ENCODE peak calls at places on chromosome 17, in ten cellular contexts. One of them, this sample, is unnamed.

GRCh38 chr17:67400193-67400592 is 23.1 kb downstream of the PITPNC1 start:
- DNase-seq in left ventricle myocardium inferior: no peak
- DNase-seq in GM23248: no peak
- DNase-seq in keratinocyte: no peak
- DNase-seq in psoas muscle: no peak
- DNase-seq in colonic mucosa: no peak
- DNase-seq in iPS DF 6.9: no peak
- DNase-seq in adrenal gland: peak; percentile 10
- DNase-seq in CD4-positive, CD25-positive, alpha-beta regulatory T cell: no peak
- DNase-seq in transverse colon: no peak
- DNase-seq in this sample: no peak

GRCh38 chr17:78144146-78144719 is 2.0 kb upstream of the C17orf99 start:
- DNase-seq in iPS DF 6.9: no peak
- DNase-seq in left ventricle myocardium inferior: peak; percentile 92
- DNase-seq in adrenal gland: peak; percentile 94
- DNase-seq in psoas muscle: peak; percentile 78
- DNase-seq in colonic mucosa: peak; percentile 90
- DNase-seq in keratinocyte: no peak
- DNase-seq in GM23248: peak; percentile 41
- DNase-seq in CD4-positive, CD25-positive, alpha-beta regulatory T cell: no peak
- DNase-seq in transverse colon: peak; percentile 87
- DNase-seq in this sample: no peak

GRCh38 chr17:63033142-63033541 is 67.1 kb downstream of the TANC2 start:
- DNase-seq in adrenal gland: no peak
- DNase-seq in psoas muscle: no peak
- DNase-seq in transverse colon: no peak
- DNase-seq in keratinocyte: no peak
- DNase-seq in CD4-positive, CD25-positive, alpha-beta regulatory T cell: no peak
- DNase-seq in left ventricle myocardium inferior: no peak
- DNase-seq in iPS DF 6.9: no peak
- DNase-seq in GM23248: no peak
- DNase-seq in colonic mucosa: no peak
- DNase-seq in this sample: no peak

GRCh38 chr17:31857920-31858646 is 961 bp downstream of the COPRS start:
- DNase-seq in left ventricle myocardium inferior: no peak
- DNase-seq in transverse colon: no peak
- DNase-seq in iPS DF 6.9: no peak
- DNase-seq in psoas muscle: no peak
- DNase-seq in adrenal gland: no peak
- DNase-seq in GM23248: peak; percentile 68
- DNase-seq in colonic mucosa: no peak
- DNase-seq in keratinocyte: no peak
- DNase-seq in CD4-positive, CD25-positive, alpha-beta regulatory T cell: no peak
- DNase-seq in this sample: no peak

GRCh38 chr17:33854596-33854995 is 400.5 kb upstream of the CCL2 start:
- DNase-seq in adrenal gland: no peak
- DNase-seq in psoas muscle: no peak
- DNase-seq in left ventricle myocardium inferior: no peak
- DNase-seq in keratinocyte: no peak
- DNase-seq in CD4-positive, CD25-positive, alpha-beta regulatory T cell: no peak
- DNase-seq in transverse colon: no peak
- DNase-seq in colonic mucosa: no peak
- DNase-seq in GM23248: peak; percentile 6
- DNase-seq in iPS DF 6.9: no peak
- DNase-seq in this sample: no peak

GRCh38 chr17:50263293-50264262 is 10.7 kb upstream of the TMEM92 start:
- DNase-seq in adrenal gland: no peak
- DNase-seq in psoas muscle: no peak
- DNase-seq in iPS DF 6.9: no peak
- DNase-seq in CD4-positive, CD25-positive, alpha-beta regulatory T cell: no peak
- DNase-seq in colonic mucosa: no peak
- DNase-seq in GM23248: no peak
- DNase-seq in transverse colon: no peak
- DNase-seq in keratinocyte: no peak
- DNase-seq in left ventricle myocardium inferior: no peak
- DNase-seq in this sample: no peak

GRCh38 chr17:39706383-39706782 is 6.5 kb downstream of the ERBB2 start:
- DNase-seq in iPS DF 6.9: no peak
- DNase-seq in left ventricle myocardium inferior: no peak
- DNase-seq in GM23248: no peak
- DNase-seq in colonic mucosa: no peak
- DNase-seq in CD4-positive, CD25-positive, alpha-beta regulatory T cell: no peak
- DNase-seq in keratinocyte: no peak
- DNase-seq in adrenal gland: no peak
- DNase-seq in transverse colon: no peak
- DNase-seq in psoas muscle: no peak
- DNase-seq in this sample: no peak

GRCh38 chr17:13365331-13365730 is 236.4 kb downstream of the HS3ST3A1 start:
- DNase-seq in CD4-positive, CD25-positive, alpha-beta regulatory T cell: no peak
- DNase-seq in iPS DF 6.9: no peak
- DNase-seq in keratinocyte: no peak
- DNase-seq in left ventricle myocardium inferior: no peak
- DNase-seq in transverse colon: no peak
- DNase-seq in adrenal gland: no peak
- DNase-seq in psoas muscle: no peak
- DNase-seq in GM23248: peak; percentile 64
- DNase-seq in colonic mucosa: no peak
- DNase-seq in this sample: no peak

GRCh38 chr17:29572691-29573557 is 4.4 kb downstream of the TP53I13 start:
- DNase-seq in transverse colon: peak; percentile 53
- DNase-seq in psoas muscle: peak; percentile 82
- DNase-seq in CD4-positive, CD25-positive, alpha-beta regulatory T cell: no peak
- DNase-seq in colonic mucosa: peak; percentile 47
- DNase-seq in left ventricle myocardium inferior: peak; percentile 73
- DNase-seq in keratinocyte: no peak
- DNase-seq in iPS DF 6.9: no peak
- DNase-seq in GM23248: peak; percentile 85
- DNase-seq in adrenal gland: peak; percentile 80
- DNase-seq in this sample: peak; percentile 71

GRCh38 chr17:31444026-31444425 is 52.6 kb downstream of the RAB11FIP4 start:
- DNase-seq in GM23248: peak; percentile 75
- DNase-seq in CD4-positive, CD25-positive, alpha-beta regulatory T cell: no peak
- DNase-seq in adrenal gland: no peak
- DNase-seq in transverse colon: no peak
- DNase-seq in iPS DF 6.9: no peak
- DNase-seq in psoas muscle: no peak
- DNase-seq in colonic mucosa: no peak
- DNase-seq in keratinocyte: no peak
- DNase-seq in left ventricle myocardium inferior: no peak
- DNase-seq in this sample: no peak

GRCh38 chr17:15893333-15894024 is 51.5 kb upstream of the ADORA2B start:
- DNase-seq in adrenal gland: no peak
- DNase-seq in CD4-positive, CD25-positive, alpha-beta regulatory T cell: no peak
- DNase-seq in colonic mucosa: no peak
- DNase-seq in psoas muscle: no peak
- DNase-seq in keratinocyte: no peak
- DNase-seq in left ventricle myocardium inferior: no peak
- DNase-seq in GM23248: peak; percentile 29
- DNase-seq in transverse colon: no peak
- DNase-seq in iPS DF 6.9: no peak
- DNase-seq in this sample: no peak

GRCh38 chr17:6035801-6036394 is 34.3 kb upstream of the WSCD1 start:
- DNase-seq in transverse colon: no peak
- DNase-seq in GM23248: no peak
- DNase-seq in psoas muscle: no peak
- DNase-seq in iPS DF 6.9: no peak
- DNase-seq in adrenal gland: no peak
- DNase-seq in colonic mucosa: no peak
- DNase-seq in CD4-positive, CD25-positive, alpha-beta regulatory T cell: no peak
- DNase-seq in keratinocyte: no peak
- DNase-seq in left ventricle myocardium inferior: no peak
- DNase-seq in this sample: no peak

GRCh38 chr17:35784895-35785294 is 10.5 kb downstream of the MMP28 start:
- DNase-seq in left ventricle myocardium inferior: no peak
- DNase-seq in GM23248: no peak
- DNase-seq in CD4-positive, CD25-positive, alpha-beta regulatory T cell: no peak
- DNase-seq in adrenal gland: no peak
- DNase-seq in psoas muscle: no peak
- DNase-seq in iPS DF 6.9: no peak
- DNase-seq in keratinocyte: peak; percentile 97
- DNase-seq in colonic mucosa: no peak
- DNase-seq in transverse colon: no peak
- DNase-seq in this sample: no peak

GRCh38 chr17:28916302-28916934 is 13.5 kb upstream of the DHRS13 start:
- DNase-seq in transverse colon: no peak
- DNase-seq in psoas muscle: no peak
- DNase-seq in adrenal gland: peak; percentile 80
- DNase-seq in colonic mucosa: peak; percentile 54
- DNase-seq in GM23248: peak; percentile 67
- DNase-seq in left ventricle myocardium inferior: no peak
- DNase-seq in CD4-positive, CD25-positive, alpha-beta regulatory T cell: peak; percentile 27
- DNase-seq in iPS DF 6.9: no peak
- DNase-seq in keratinocyte: no peak
- DNase-seq in this sample: no peak

GRCh38 chr17:2084129-2084765 is 29.3 kb downstream of the HIC1 start:
- DNase-seq in adrenal gland: peak; percentile 85
- DNase-seq in psoas muscle: peak; percentile 75
- DNase-seq in left ventricle myocardium inferior: peak; percentile 71
- DNase-seq in transverse colon: peak; percentile 77
- DNase-seq in colonic mucosa: peak; percentile 79
- DNase-seq in CD4-positive, CD25-positive, alpha-beta regulatory T cell: no peak
- DNase-seq in GM23248: peak; percentile 92
- DNase-seq in iPS DF 6.9: no peak
- DNase-seq in keratinocyte: no peak
- DNase-seq in this sample: no peak
- H3K4me1 ChIP-seq in adrenal gland: peaks cover 70% of the 10 kb centered on the region
- H3K4me1 ChIP-seq in psoas muscle: peaks cover 59% of the 10 kb centered on the region
- H3K4me1 ChIP-seq in left ventricle myocardium inferior: peaks cover 78% of the 10 kb centered on the region
- H3K4me1 ChIP-seq in transverse colon: peaks cover 54% of the 10 kb centered on the region
- H3K4me1 ChIP-seq in colonic mucosa: peaks cover 23% of the 10 kb centered on the region
- H3K4me1 ChIP-seq in CD4-positive, CD25-positive, alpha-beta regulatory T cell: peaks cover 16% of the 10 kb centered on the region
- H3K4me1 ChIP-seq in GM23248: peaks cover 61% of the 10 kb centered on the region
- H3K4me1 ChIP-seq in iPS DF 6.9: no peaks in the 10 kb centered on the region
- H3K4me1 ChIP-seq in keratinocyte: peaks cover 30% of the 10 kb centered on the region
- H3K4me1 ChIP-seq in this sample: peaks cover 23% of the 10 kb centered on the region

GRCh38 chr17:61457226-61457983 is 5.2 kb downstream of the TBX4 start:
- DNase-seq in keratinocyte: no peak
- DNase-seq in psoas muscle: no peak
- DNase-seq in transverse colon: no peak
- DNase-seq in CD4-positive, CD25-positive, alpha-beta regulatory T cell: no peak
- DNase-seq in iPS DF 6.9: no peak
- DNase-seq in left ventricle myocardium inferior: no peak
- DNase-seq in colonic mucosa: no peak
- DNase-seq in adrenal gland: peak; percentile 35
- DNase-seq in GM23248: peak; percentile 23
- DNase-seq in this sample: no peak

GRCh38 chr17:61454932-61455753 is 2.9 kb downstream of the TBX4 start:
- DNase-seq in CD4-positive, CD25-positive, alpha-beta regulatory T cell: no peak
- DNase-seq in transverse colon: no peak
- DNase-seq in psoas muscle: no peak
- DNase-seq in colonic mucosa: no peak
- DNase-seq in GM23248: no peak
- DNase-seq in adrenal gland: peak; percentile 25
- DNase-seq in keratinocyte: no peak
- DNase-seq in left ventricle myocardium inferior: no peak
- DNase-seq in iPS DF 6.9: no peak
- DNase-seq in this sample: no peak

GRCh38 chr17:61455754-61456681 is 3.8 kb downstream of the TBX4 start:
- DNase-seq in transverse colon: no peak
- DNase-seq in CD4-positive, CD25-positive, alpha-beta regulatory T cell: no peak
- DNase-seq in GM23248: no peak
- DNase-seq in iPS DF 6.9: no peak
- DNase-seq in psoas muscle: no peak
- DNase-seq in colonic mucosa: no peak
- DNase-seq in adrenal gland: peak; percentile 38
- DNase-seq in keratinocyte: no peak
- DNase-seq in left ventricle myocardium inferior: no peak
- DNase-seq in this sample: no peak

GRCh38 chr17:61458000-61458399 is 5.8 kb downstream of the TBX4 start:
- DNase-seq in CD4-positive, CD25-positive, alpha-beta regulatory T cell: no peak
- DNase-seq in keratinocyte: no peak
- DNase-seq in GM23248: no peak
- DNase-seq in iPS DF 6.9: no peak
- DNase-seq in transverse colon: no peak
- DNase-seq in psoas muscle: no peak
- DNase-seq in adrenal gland: peak; percentile 14
- DNase-seq in colonic mucosa: no peak
- DNase-seq in left ventricle myocardium inferior: no peak
- DNase-seq in this sample: no peak

GRCh38 chr17:61456688-61457225 is 4.5 kb downstream of the TBX4 start:
- DNase-seq in colonic mucosa: no peak
- DNase-seq in keratinocyte: no peak
- DNase-seq in GM23248: peak; percentile 36
- DNase-seq in iPS DF 6.9: no peak
- DNase-seq in left ventricle myocardium inferior: no peak
- DNase-seq in CD4-positive, CD25-positive, alpha-beta regulatory T cell: no peak
- DNase-seq in adrenal gland: peak; percentile 31
- DNase-seq in psoas muscle: no peak
- DNase-seq in transverse colon: no peak
- DNase-seq in this sample: no peak
- H3K4me1 ChIP-seq in colonic mucosa: peaks cover 10% of the 10 kb centered on the region
- H3K4me1 ChIP-seq in keratinocyte: no peaks in the 10 kb centered on the region
- H3K4me1 ChIP-seq in GM23248: no peaks in the 10 kb centered on the region
- H3K4me1 ChIP-seq in iPS DF 6.9: peaks cover 1% of the 10 kb centered on the region
- H3K4me1 ChIP-seq in left ventricle myocardium inferior: peaks cover 37% of the 10 kb centered on the region
- H3K4me1 ChIP-seq in CD4-positive, CD25-positive, alpha-beta regulatory T cell: peaks cover 15% of the 10 kb centered on the region
- H3K4me1 ChIP-seq in adrenal gland: peaks cover 9% of the 10 kb centered on the region
- H3K4me1 ChIP-seq in psoas muscle: no peaks in the 10 kb centered on the region
- H3K4me1 ChIP-seq in transverse colon: peaks cover 31% of the 10 kb centered on the region
- H3K4me1 ChIP-seq in this sample: peaks cover 5% of the 10 kb centered on the region

GRCh38 chr17:21169496-21169895 is 42.7 kb downstream of the DHRS7B start:
- DNase-seq in colonic mucosa: no peak
- DNase-seq in psoas muscle: no peak
- DNase-seq in iPS DF 6.9: no peak
- DNase-seq in GM23248: no peak
- DNase-seq in left ventricle myocardium inferior: no peak
- DNase-seq in CD4-positive, CD25-positive, alpha-beta regulatory T cell: no peak
- DNase-seq in keratinocyte: no peak
- DNase-seq in adrenal gland: peak; percentile 45
- DNase-seq in transverse colon: no peak
- DNase-seq in this sample: no peak
- H3K4me1 ChIP-seq in colonic mucosa: no peaks in the 10 kb centered on the region
- H3K4me1 ChIP-seq in psoas muscle: peaks cover 84% of the 10 kb centered on the region
- H3K4me1 ChIP-seq in iPS DF 6.9: peaks cover 1% of the 10 kb centered on the region
- H3K4me1 ChIP-seq in GM23248: peaks cover 34% of the 10 kb centered on the region
- H3K4me1 ChIP-seq in left ventricle myocardium inferior: peaks cover 97% of the 10 kb centered on the region
- H3K4me1 ChIP-seq in CD4-positive, CD25-positive, alpha-beta regulatory T cell: no peaks in the 10 kb centered on the region
- H3K4me1 ChIP-seq in keratinocyte: no peaks in the 10 kb centered on the region
- H3K4me1 ChIP-seq in adrenal gland: peaks cover 34% of the 10 kb centered on the region
- H3K4me1 ChIP-seq in transverse colon: peaks cover 21% of the 10 kb centered on the region
- H3K4me1 ChIP-seq in this sample: no peaks in the 10 kb centered on the region

DNA sequence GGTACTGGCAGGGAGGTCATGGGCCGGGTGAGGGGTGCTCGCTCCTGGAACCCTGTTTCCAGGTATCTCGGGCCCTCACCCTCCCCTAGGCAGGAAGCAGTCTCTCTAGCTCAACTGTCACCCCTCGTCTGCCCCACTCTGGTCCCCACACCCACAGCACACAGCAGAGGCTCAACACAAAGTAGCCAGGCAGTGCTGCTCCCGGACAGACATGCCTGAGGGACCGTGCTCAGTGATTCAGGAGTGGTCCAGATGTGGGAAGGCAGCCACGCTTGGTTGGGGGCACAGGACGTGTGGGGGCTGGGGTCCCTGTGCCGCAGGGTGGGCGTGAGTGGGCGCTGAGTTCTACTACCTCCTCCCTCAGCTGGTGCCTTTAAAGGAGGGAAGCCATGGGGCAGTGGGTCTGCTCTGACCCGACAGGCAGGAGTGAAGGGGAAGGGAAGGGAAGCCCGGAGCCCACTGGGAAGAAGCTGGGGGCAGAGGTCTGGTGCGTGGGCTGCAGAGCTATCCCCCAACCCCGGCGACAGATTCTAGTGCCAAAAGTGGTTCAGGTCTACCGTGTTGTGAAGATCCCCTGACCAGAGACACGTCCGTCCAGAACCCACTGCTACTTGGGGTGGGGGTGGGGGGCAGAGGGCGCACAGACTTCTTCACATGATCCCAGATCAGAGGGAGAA is 11.8 kb downstream of the SLC16A3 start:
- DNase-seq in colonic mucosa: no peak
- DNase-seq in psoas muscle: peak; percentile 14
- DNase-seq in transverse colon: no peak
- DNase-seq in iPS DF 6.9: no peak
- DNase-seq in CD4-positive, CD25-positive, alpha-beta regulatory T cell: no peak
- DNase-seq in GM23248: no peak
- DNase-seq in adrenal gland: no peak
- DNase-seq in left ventricle myocardium inferior: no peak
- DNase-seq in keratinocyte: no peak
- DNase-seq in this sample: peak; percentile 42
- H3K4me1 ChIP-seq in colonic mucosa: peaks cover 62% of the 10 kb centered on the region
- H3K4me1 ChIP-seq in psoas muscle: peaks cover 83% of the 10 kb centered on the region
- H3K4me1 ChIP-seq in transverse colon: peaks cover 61% of the 10 kb centered on the region
- H3K4me1 ChIP-seq in iPS DF 6.9: peaks cover 3% of the 10 kb centered on the region
- H3K4me1 ChIP-seq in CD4-positive, CD25-positive, alpha-beta regulatory T cell: peaks cover 55% of the 10 kb centered on the region
- H3K4me1 ChIP-seq in GM23248: peaks cover 39% of the 10 kb centered on the region
- H3K4me1 ChIP-seq in adrenal gland: peaks cover 74% of the 10 kb centered on the region
- H3K4me1 ChIP-seq in left ventricle myocardium inferior: peaks cover 90% of the 10 kb centered on the region
- H3K4me1 ChIP-seq in keratinocyte: peaks cover 48% of the 10 kb centered on the region
- H3K4me1 ChIP-seq in this sample: peaks cover 43% of the 10 kb centered on the region